ENCODE peak calls at places on chromosomes 11 and 22, in four cellular contexts. I is left kidney, A is A549, G is RWPE1. M is an unnamed sample.

GRCh38 chr22:43923631-43924548 is at the start of gene PNPLA3:
- DNase-seq in I (peak; percentile 97), A (peak; percentile 71), G (peak; percentile 85), M (peak; percentile 95)

GRCh38 chr11:35013514-35014191 is 97.2 kb downstream of the PDHX start:
- DNase-seq in I (no peak), A (no peak), G (no peak), M (no peak)

GRCh38 chr11:63985812-63986155 is 454 bp upstream of the OTUB1 start:
- DNase-seq in I (no peak), A (no peak), G (no peak), M (peak; percentile 76)

GRCh38 chr11:76185931-76186401 is 20.3 kb downstream of the WNT11 start:
- DNase-seq in I (peak; percentile 95), A (no peak), G (no peak), M (no peak)

GRCh38 chr11:17972987-17973386 is 39.9 kb downstream of the SERGEF start:
- DNase-seq in I (peak; percentile 78), A (peak; percentile 62), G (peak; percentile 86), M (peak; percentile 67)

GRCh38 chr22:36797988-36798670 is 18.7 kb downstream of the PVALB start:
- DNase-seq in I (peak; percentile 49), A (no peak), G (no peak), M (no peak)

GRCh38 chr11:132640952-132641351 is 891.3 kb downstream of the OPCML start:
- DNase-seq in I (no peak), A (no peak), G (no peak), M (no peak)

GRCh38 chr22:45208993-45209838 is 31.5 kb downstream of the KIAA0930 start:
- DNase-seq in I (peak; percentile 63), A (peak; percentile 26), G (peak; percentile 16), M (peak; percentile 59)

M was measured in NCI-H69.